ENCODE peak calls at places on chromosomes 7 and 10, in nine cellular contexts. Q is EH; Y is activated effector memory CD4-positive, alpha-beta T cell treated with anti-CD3 and anti-CD28 coated beads, Interleukin-2, amount 50 U/mL, for 16 hours; F is OCI-M1; A is NCI-H2227 treated with DMSO at 0.1 percent for 48 hours; C is progenitor cell of endocrine pancreas; H is NCI-H774; L is astrocyte of the spinal cord; G is ascending aorta. O is an unnamed sample.

GRCh38 chr10:34994565-34995142 is 95.5 kb downstream of the CUL2 start:
- DNase-seq in Q (peak), Y (peak), F (peak), A (peak), C (peak), H (peak), L (peak), G (no peak), O (peak)

GRCh38 chr7:66617295-66617694 is 11.4 kb upstream of the KCTD7 start:
- DNase-seq in Q (peak), Y (no peak), F (no peak), A (no peak), C (no peak), H (no peak), L (no peak), G (no peak), O (no peak)

GRCh38 chr7:105011771-105012502 is 2.1 kb upstream of the KMT2E start:
- DNase-seq in Q (peak), Y (peak), F (peak), A (no peak), C (no peak), H (no peak), L (no peak), G (no peak), O (no peak)

GRCh38 chr7:91411062-91411461 is 146.8 kb downstream of the FZD1 start:
- DNase-seq in Q (no peak), Y (no peak), F (no peak), A (no peak), C (no peak), H (no peak), L (no peak), G (no peak), O (no peak)

GRCh38 chr10:118835682-118836326 is 81.0 kb upstream of the CACUL1 start:
- DNase-seq in Q (no peak), Y (no peak), F (no peak), A (no peak), C (no peak), H (peak), L (no peak), G (no peak), O (peak)

GRCh38 chr10:5948999-5949759 is 28.2 kb downstream of the IL15RA start:
- DNase-seq in Q (peak), Y (peak), F (peak), A (peak), C (no peak), H (peak), L (peak), G (peak), O (peak)

GRCh38 chr10:79335094-79335469 is 12.2 kb upstream of the PPIF start:
- DNase-seq in Q (no peak), Y (no peak), F (no peak), A (no peak), C (no peak), H (no peak), L (no peak), G (no peak), O (no peak)

GRCh38 chr7:6453737-6454136 is 6.0 kb upstream of the DAGLB start:
- DNase-seq in Q (peak), Y (no peak), F (no peak), A (no peak), C (no peak), H (no peak), L (peak), G (no peak), O (peak)

GRCh38 chr7:134085315-134085714 is 41.8 kb upstream of the LRGUK start:
- DNase-seq in Q (no peak), Y (no peak), F (no peak), A (no peak), C (no peak), H (no peak), L (no peak), G (no peak), O (no peak)

GRCh38 chr10:71158251-71158650 is 54.1 kb upstream of the UNC5B start:
- DNase-seq in Q (no peak), Y (no peak), F (no peak), A (no peak), C (no peak), H (no peak), L (no peak), G (no peak), O (no peak)

GRCh38 chr10:63707254-63707910 is 186.2 kb downstream of the REEP3 start:
- DNase-seq in Q (peak), Y (no peak), F (peak), A (no peak), C (no peak), H (peak), L (peak), G (no peak), O (peak)

GRCh38 chr7:2943851-2944601 is 99.6 kb downstream of the CARD11 start:
- DNase-seq in Q (no peak), Y (peak), F (no peak), A (no peak), C (no peak), H (no peak), L (no peak), G (no peak), O (no peak)

GRCh38 chr10:22723343-22723779 is 9.0 kb upstream of the PIP4K2A start:
- DNase-seq in Q (no peak), Y (no peak), F (peak), A (no peak), C (no peak), H (no peak), L (no peak), G (no peak), O (no peak)

GRCh38 chr10:3975016-3975415 is 190.0 kb upstream of the KLF6 start:
- DNase-seq in Q (no peak), Y (no peak), F (no peak), A (no peak), C (no peak), H (no peak), L (no peak), G (no peak), O (no peak)

GRCh38 chr10:105658696-105659095 is 1017.6 kb downstream of the SORCS3 start:
- DNase-seq in Q (no peak), Y (no peak), F (no peak), A (no peak), C (no peak), H (no peak), L (no peak), G (no peak), O (no peak)

GRCh38 chr7:50513166-50513871 is 51.9 kb downstream of the DDC start:
- DNase-seq in Q (no peak), Y (no peak), F (no peak), A (no peak), C (no peak), H (no peak), L (no peak), G (no peak), O (no peak)

O was measured in kidney glomerular epithelial cell.